ENCODE peak calls at places on chromosomes 7 and 10, in five cellular contexts. One of them, this sample, is unnamed.

GRCh38 chr10:88012627-88013026 is 149.2 kb downstream of the PTEN start:
- DNase-seq in GM12878: no peak
- DNase-seq in K562: no peak
- DNase-seq in HepG2: no peak
- DNase-seq in H1: no peak
- DNase-seq in this sample: no peak

GRCh38 chr10:131821378-131822012 is 79.3 kb upstream of the PPP2R2D start:
- DNase-seq in HepG2: no peak
- DNase-seq in H1: no peak
- DNase-seq in GM12878: no peak
- DNase-seq in K562: no peak
- DNase-seq in this sample: no peak

GRCh38 chr7:25173184-25173583 is 48.1 kb upstream of the CYCS start:
- DNase-seq in H1: no peak
- DNase-seq in GM12878: no peak
- DNase-seq in HepG2: no peak
- DNase-seq in K562: no peak
- DNase-seq in this sample: no peak

GRCh38 chr7:135768064-135768463 is 19.5 kb upstream of the FAM180A start:
- DNase-seq in K562: no peak
- DNase-seq in GM12878: no peak
- DNase-seq in HepG2: no peak
- DNase-seq in H1: peak
- DNase-seq in this sample: no peak

GRCh38 chr7:55458351-55458750 is 93.2 kb downstream of the LANCL2 start:
- DNase-seq in HepG2: no peak
- DNase-seq in K562: no peak
- DNase-seq in H1: no peak
- DNase-seq in GM12878: no peak
- DNase-seq in this sample: no peak

GRCh38 chr7:142313528-142313927 is 55.7 kb upstream of the PRSS58 start:
- DNase-seq in GM12878: no peak
- DNase-seq in H1: no peak
- DNase-seq in HepG2: no peak
- DNase-seq in K562: no peak
- DNase-seq in this sample: no peak

GRCh38 chr7:139699640-139700504 is 77.9 kb downstream of the HIPK2 start:
- DNase-seq in HepG2: no peak
- DNase-seq in K562: peak
- DNase-seq in H1: no peak
- DNase-seq in GM12878: no peak
- DNase-seq in this sample: no peak

GRCh38 chr7:46775776-46776175 is 806.1 kb downstream of the TNS3 start:
- DNase-seq in H1: no peak
- DNase-seq in K562: no peak
- DNase-seq in GM12878: no peak
- DNase-seq in HepG2: no peak
- DNase-seq in this sample: no peak

GRCh38 chr10:132470306-132471124 is 67.1 kb upstream of the INPP5A start:
- DNase-seq in HepG2: no peak
- DNase-seq in H1: no peak
- DNase-seq in K562: no peak
- DNase-seq in GM12878: no peak
- DNase-seq in this sample: no peak

GRCh38 chr10:851891-852290 is 79.6 kb downstream of the LARP4B start:
- DNase-seq in K562: no peak
- DNase-seq in H1: no peak
- DNase-seq in GM12878: peak
- DNase-seq in HepG2: no peak
- DNase-seq in this sample: no peak

GRCh38 chr7:7829667-7830066 is 111.3 kb upstream of the RPA3 start:
- DNase-seq in GM12878: no peak
- DNase-seq in HepG2: no peak
- DNase-seq in H1: no peak
- DNase-seq in K562: no peak
- DNase-seq in this sample: no peak

GRCh38 chr7:141232286-141233051 is 158.6 kb downstream of the TMEM178B start:
- DNase-seq in K562: no peak
- DNase-seq in HepG2: no peak
- DNase-seq in H1: no peak
- DNase-seq in GM12878: no peak
- DNase-seq in this sample: no peak

GRCh38 chr10:81874878-81875679 is at the start of gene NRG3:
- DNase-seq in GM12878: no peak
- DNase-seq in K562: no peak
- DNase-seq in HepG2: no peak
- DNase-seq in H1: peak
- DNase-seq in this sample: no peak

GRCh38 chr7:25712500-25712899 is 439.5 kb upstream of the NFE2L3 start:
- DNase-seq in H1: no peak
- DNase-seq in K562: no peak
- DNase-seq in HepG2: no peak
- DNase-seq in GM12878: no peak
- DNase-seq in this sample: no peak

GRCh38 chr10:75910032-75910431 is 478.6 kb downstream of the LRMDA start:
- DNase-seq in HepG2: peak
- DNase-seq in GM12878: no peak
- DNase-seq in K562: no peak
- DNase-seq in H1: no peak
- DNase-seq in this sample: no peak

GRCh38 chr7:107743567-107744344 is at the start of gene CBLL1:
- DNase-seq in K562: peak
- DNase-seq in GM12878: peak
- DNase-seq in HepG2: peak
- DNase-seq in H1: peak
- DNase-seq in this sample: peak

GRCh38 chr7:1536768-1537630 is 6.5 kb downstream of the MAFK start:
- DNase-seq in K562: peak
- DNase-seq in GM12878: no peak
- DNase-seq in H1: peak
- DNase-seq in HepG2: peak
- DNase-seq in this sample: peak

GRCh38 chr7:100764841-100765240 is 31.4 kb downstream of the ZAN start:
- DNase-seq in H1: no peak
- DNase-seq in GM12878: no peak
- DNase-seq in K562: no peak
- DNase-seq in HepG2: no peak
- DNase-seq in this sample: no peak

GRCh38 chr10:21318768-21319167 is 206.7 kb downstream of the SKIDA1 start:
- DNase-seq in HepG2: no peak
- DNase-seq in GM12878: no peak
- DNase-seq in H1: no peak
- DNase-seq in K562: no peak
- DNase-seq in this sample: no peak

GRCh38 chr10:5782174-5782573 is 31.1 kb downstream of the GDI2 start:
- DNase-seq in GM12878: no peak
- DNase-seq in HepG2: no peak
- DNase-seq in K562: no peak
- DNase-seq in H1: no peak
- DNase-seq in this sample: no peak

DNA sequence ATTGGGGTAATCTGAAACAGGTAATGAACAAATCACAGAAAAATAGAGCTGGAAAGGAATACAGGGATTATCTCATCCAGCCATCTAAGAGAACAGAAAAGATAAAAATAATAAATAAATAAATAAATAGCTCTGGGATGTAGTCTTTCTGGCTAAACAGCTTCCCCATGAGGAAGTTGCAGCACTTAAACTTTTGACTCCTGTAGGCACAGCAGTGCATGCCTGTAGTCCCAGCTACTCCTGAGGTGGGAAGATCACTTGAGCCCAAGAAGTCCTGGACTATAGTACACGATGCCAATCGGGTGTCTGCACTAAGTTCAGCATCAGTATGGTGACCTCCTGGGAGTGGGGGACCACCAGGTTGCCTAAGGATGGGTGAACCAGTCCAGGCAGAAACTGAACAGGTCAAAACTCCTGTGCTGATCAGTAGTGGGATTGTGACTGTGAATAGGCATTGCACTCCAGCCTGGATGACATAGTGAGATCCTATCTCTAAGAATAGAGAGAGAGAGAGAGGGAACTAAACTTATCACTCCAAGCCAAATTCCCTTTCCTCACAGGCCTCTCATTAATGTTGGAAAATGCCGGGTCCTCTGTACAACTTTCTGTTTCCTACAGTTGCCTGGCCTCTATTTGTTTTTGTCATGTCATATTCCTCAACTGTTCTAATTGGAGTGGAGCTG is 61.7 kb upstream of the CDK13 start:
- DNase-seq in GM12878: no peak
- DNase-seq in H1: peak
- DNase-seq in HepG2: no peak
- DNase-seq in K562: no peak
- DNase-seq in this sample: no peak
- TF ChIP-seq ZNF274 in GM12878: no peak
- TF ChIP-seq ZNF274 in H1: no peak
- TF ChIP-seq ZNF274 in HepG2: no peak
- TF ChIP-seq ZNF274 in K562: no peak
- TF ChIP-seq ZNF274 in this sample: no peak

DNA sequence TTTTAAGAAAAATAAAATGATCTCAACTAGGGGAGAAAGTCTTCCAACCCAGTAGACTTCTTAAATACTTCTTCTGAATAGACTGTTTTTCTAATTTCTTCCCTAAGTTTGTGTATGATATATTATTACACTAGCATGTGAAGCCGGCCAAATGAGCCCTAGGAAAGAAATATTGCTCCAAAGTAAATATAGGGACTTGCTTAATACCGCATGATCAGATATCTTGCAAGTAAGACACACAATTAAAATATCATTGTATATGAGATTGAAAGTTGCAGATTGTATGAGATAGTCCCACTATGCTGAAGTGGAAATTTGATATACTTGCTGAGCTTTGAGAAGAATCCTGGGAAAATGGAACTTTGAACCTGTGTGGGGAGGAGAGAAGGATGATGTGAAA is 225.7 kb downstream of the BAMBI start:
- DNase-seq in GM12878: no peak
- DNase-seq in HepG2: no peak
- DNase-seq in K562: no peak
- DNase-seq in H1: no peak
- DNase-seq in this sample: no peak
- TF ChIP-seq CEBPB in GM12878: no peak
- TF ChIP-seq CEBPB in HepG2: no peak
- TF ChIP-seq CEBPB in K562: no peak
- TF ChIP-seq CEBPB in H1: no peak
- TF ChIP-seq CEBPB in this sample: no peak

DNA sequence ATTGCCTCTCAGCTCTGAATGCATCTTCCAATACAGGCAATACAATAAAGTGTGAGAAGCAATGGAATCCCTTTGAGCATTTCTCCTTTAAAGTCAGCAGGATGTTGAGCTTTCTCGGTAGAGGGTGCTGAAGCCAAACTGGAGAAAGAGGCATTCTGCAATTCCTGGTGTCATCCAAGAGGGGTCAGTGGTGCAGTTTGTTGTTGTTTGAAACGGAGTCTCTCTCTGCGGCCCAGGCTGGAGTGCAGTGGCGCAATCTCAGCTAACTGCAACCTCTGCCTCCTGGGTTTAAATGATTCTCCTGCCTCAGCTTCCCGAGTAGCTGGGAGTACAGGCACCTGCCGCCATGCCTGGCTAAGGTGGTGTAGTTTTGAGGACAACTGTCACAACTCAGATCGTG is 486.5 kb downstream of the CALN1 start:
- DNase-seq in GM12878: no peak
- DNase-seq in HepG2: peak
- DNase-seq in K562: peak
- DNase-seq in H1: peak
- DNase-seq in this sample: no peak
- TF ChIP-seq YY1 in GM12878: no peak
- TF ChIP-seq YY1 in HepG2: no peak
- TF ChIP-seq YY1 in K562: no peak
- TF ChIP-seq YY1 in H1: no peak
- TF ChIP-seq YY1 in this sample: no peak

DNA sequence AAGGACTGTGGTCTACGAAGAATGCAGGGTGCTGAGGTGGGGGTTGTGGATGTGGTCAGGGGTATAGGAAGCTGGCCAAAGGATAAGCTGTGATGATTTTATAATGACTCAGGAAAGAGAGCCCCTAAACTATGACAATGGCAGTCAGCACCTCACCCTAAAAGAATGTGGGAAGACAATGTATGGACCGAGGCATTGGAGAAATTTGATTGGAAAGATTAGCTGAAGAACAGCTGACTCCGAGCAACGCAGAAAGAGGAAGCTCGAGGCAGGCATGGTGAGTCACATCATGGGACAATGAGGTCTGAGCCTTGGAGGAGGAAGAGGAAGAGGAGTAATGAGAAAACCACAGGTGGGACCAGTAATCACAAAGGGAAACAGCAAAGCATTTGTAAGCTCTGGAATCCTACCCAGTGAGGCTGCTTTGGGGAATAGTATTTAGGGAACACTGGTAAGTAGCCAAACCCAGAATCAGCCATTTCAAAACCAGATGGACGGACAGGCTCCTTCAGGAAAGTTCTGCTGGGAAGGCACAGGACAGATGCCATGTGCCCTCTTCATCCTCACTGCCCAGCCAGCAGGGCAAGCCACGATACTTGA is 295.4 kb downstream of the PRPF18 start:
- DNase-seq in H1: peak
- DNase-seq in HepG2: no peak
- DNase-seq in K562: no peak
- DNase-seq in GM12878: no peak
- DNase-seq in this sample: no peak
- TF ChIP-seq ZNF274 in H1: no peak
- TF ChIP-seq ZNF274 in HepG2: no peak
- TF ChIP-seq ZNF274 in K562: no peak
- TF ChIP-seq ZNF274 in GM12878: no peak
- TF ChIP-seq ZNF274 in this sample: no peak

GRCh38 chr7:43645699-43646226 is 62.9 kb downstream of the STK17A start:
- DNase-seq in K562: no peak
- DNase-seq in HepG2: no peak
- DNase-seq in H1: no peak
- DNase-seq in GM12878: no peak
- DNase-seq in this sample: no peak
- TF ChIP-seq CEBPB in K562: no peak
- TF ChIP-seq CEBPB in HepG2: no peak
- TF ChIP-seq CEBPB in H1: no peak
- TF ChIP-seq CEBPB in GM12878: no peak
- TF ChIP-seq CEBPB in this sample: no peak

This sample was measured in HCT116.